ENCODE peak calls at places on chromosome 1, in nine cellular contexts. K, Q, M, E, S, N, P, U and L are unnamed samples. For H3K27me3, the result is how much of the 10 kb centered on the place peaks cover.

GRCh38 chr1:2816786-2817185 is 15.3 kb upstream of the TTC34 start:
- DNase-seq in E (no peak), N (no peak), P (no peak), U (no peak), M (no peak), Q (no peak), S (peak), K (no peak), L (no peak)

GRCh38 chr1:247551716-247552115 is 2.8 kb downstream of the GCSAML start:
- DNase-seq in Q (no peak), U (no peak), N (no peak), P (no peak), M (no peak), E (no peak), S (no peak), K (peak), L (no peak)

GRCh38 chr1:223707270-223708000 is 4.9 kb upstream of the CAPN2 start:
- DNase-seq in K (peak), S (peak), E (peak), P (peak), N (peak), Q (peak), U (no peak), M (no peak), L (no peak)

GRCh38 chr1:243903904-243904303 is 53.9 kb upstream of the AKT3 start:
- DNase-seq in N (no peak), Q (no peak), S (no peak), U (no peak), P (no peak), E (no peak), K (peak), M (no peak), L (no peak)

GRCh38 chr1:54836594-54836993 is 35.5 kb upstream of the TTC22 start:
- DNase-seq in S (no peak), U (no peak), K (no peak), N (no peak), E (no peak), Q (no peak), P (no peak), M (no peak), L (no peak)

GRCh38 chr1:57724535-57724934 is 300.7 kb upstream of the DAB1 start:
- DNase-seq in N (no peak), P (no peak), S (no peak), E (no peak), M (no peak), Q (no peak), K (no peak), U (no peak), L (no peak)

GRCh38 chr1:29883360-29883759 is 647.0 kb downstream of the PTPRU start:
- DNase-seq in Q (no peak), P (no peak), K (no peak), E (no peak), S (no peak), M (no peak), N (no peak), U (no peak), L (no peak)

GRCh38 chr1:28887418-28887834 is 26.9 kb upstream of the EPB41 start:
- DNase-seq in M (peak), P (no peak), Q (peak), S (peak), U (peak), E (peak), K (no peak), N (peak), L (peak)

GRCh38 chr1:6358144-6358624 is 35.4 kb downstream of the ACOT7 start:
- DNase-seq in Q (no peak), K (no peak), M (peak), U (no peak), P (no peak), E (no peak), N (no peak), S (no peak), L (no peak)

GRCh38 chr1:224205438-224205840 is 22.4 kb downstream of the DEGS1 start:
- DNase-seq in U (peak), K (peak), N (peak), Q (no peak), E (peak), P (no peak), S (no peak), M (no peak), L (no peak)

GRCh38 chr1:96049759-96050409 is 671.7 kb upstream of the PTBP2 start:
- DNase-seq in P (no peak), K (no peak), N (no peak), E (no peak), Q (no peak), M (no peak), S (no peak), U (no peak), L (no peak)

GRCh38 chr1:194268839-194269238 is 1082.4 kb upstream of the B3GALT2 start:
- DNase-seq in K (peak), N (no peak), Q (no peak), E (no peak), P (peak), U (no peak), M (peak), S (no peak), L (no peak)

GRCh38 chr1:173775578-173776196 is 48.8 kb upstream of the DARS2 start:
- DNase-seq in Q (no peak), U (no peak), K (no peak), M (no peak), E (no peak), S (no peak), N (no peak), P (no peak), L (no peak)

DNA sequence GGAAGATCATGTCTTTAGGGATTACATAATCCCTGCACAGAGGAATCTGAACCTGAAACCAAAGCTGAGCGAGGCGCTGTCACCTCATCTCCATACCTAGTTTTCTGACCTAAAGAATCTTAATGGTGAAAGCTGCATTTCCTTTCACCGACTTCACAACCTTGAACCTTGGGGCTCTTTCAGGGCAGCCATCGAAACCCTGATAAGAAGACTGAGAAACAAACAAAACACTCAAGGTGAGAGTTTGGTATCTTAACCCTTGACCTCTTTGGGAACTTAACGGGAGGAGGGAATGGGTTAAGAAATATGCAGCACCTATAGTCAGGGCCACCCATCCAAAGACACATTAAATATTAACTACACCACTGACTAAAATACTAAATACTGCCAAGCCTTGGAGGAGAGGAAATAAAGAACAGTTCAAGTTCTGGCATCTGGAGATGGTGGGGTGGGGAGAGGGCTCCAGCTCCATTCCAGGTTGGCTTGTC is 2.0 kb downstream of the C1orf116 start:
- DNase-seq in M (no peak), U (no peak), S (no peak), E (peak), P (no peak), N (no peak), Q (no peak), K (no peak), L (no peak)
- H3K4me3 ChIP-seq in M (no peak), U (no peak), S (no peak), E (no peak), P (no peak), N (no peak), Q (no peak), K (no peak), L (peak)

DNA sequence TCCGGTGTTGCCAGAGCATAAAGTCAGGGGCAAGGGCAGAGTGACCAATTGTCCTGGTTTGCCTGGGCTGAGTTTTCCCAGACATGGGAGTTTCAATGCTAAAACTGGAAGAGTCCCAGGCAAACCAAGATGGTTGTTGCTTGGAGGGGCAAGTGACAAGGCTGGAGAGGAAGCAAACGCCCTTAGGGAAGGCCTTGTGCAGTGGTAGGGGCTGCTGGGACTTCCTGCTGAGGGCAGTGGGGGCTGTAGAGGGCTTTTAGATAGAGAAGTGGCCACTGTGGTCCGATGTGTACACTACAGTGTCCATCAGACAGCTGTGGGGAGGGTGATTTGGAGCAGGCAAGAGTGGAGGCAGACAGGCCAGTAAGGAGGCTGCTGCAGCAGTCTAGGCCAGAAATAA is 7.0 kb upstream of the CELA2A start:
- DNase-seq in K (no peak), S (no peak), N (no peak), P (no peak), E (no peak), Q (no peak), M (no peak), U (no peak), L (no peak)
- H3K27me3 ChIP-seq in K (under half), S (under half), N (under half), P (under half), E (under half), Q (under half), M (under half), U (under half), L (under half)

GRCh38 chr1:47416319-47417128 is 439 bp downstream of the FOXE3 start:
- DNase-seq in Q (no peak), N (no peak), M (peak), P (no peak), E (no peak), K (no peak), S (no peak), U (no peak), L (peak)
- H3K4me3 ChIP-seq in Q (no peak), N (no peak), M (peak), P (peak), E (no peak), K (peak), S (no peak), U (no peak), L (peak)

GRCh38 chr1:204494281-204495077 is at the start of gene PIK3C2B:
- DNase-seq in E (peak), M (peak), P (peak), K (peak), U (peak), S (peak), Q (peak), N (peak), L (peak)

GRCh38 chr1:204495078-204495753 is 611 bp upstream of the PIK3C2B start:
- DNase-seq in S (no peak), E (no peak), N (no peak), U (no peak), K (no peak), M (peak), P (no peak), Q (no peak), L (no peak)

GRCh38 chr1:204493882-204494280 is 724 bp downstream of the PIK3C2B start:
- DNase-seq in Q (peak), U (peak), S (peak), N (peak), E (peak), P (no peak), K (peak), M (peak), L (no peak)

GRCh38 chr1:204491653-204492052 is 3.0 kb downstream of the PIK3C2B start:
- DNase-seq in S (no peak), U (no peak), M (no peak), N (no peak), P (no peak), E (no peak), Q (no peak), K (no peak), L (no peak)

DNA sequence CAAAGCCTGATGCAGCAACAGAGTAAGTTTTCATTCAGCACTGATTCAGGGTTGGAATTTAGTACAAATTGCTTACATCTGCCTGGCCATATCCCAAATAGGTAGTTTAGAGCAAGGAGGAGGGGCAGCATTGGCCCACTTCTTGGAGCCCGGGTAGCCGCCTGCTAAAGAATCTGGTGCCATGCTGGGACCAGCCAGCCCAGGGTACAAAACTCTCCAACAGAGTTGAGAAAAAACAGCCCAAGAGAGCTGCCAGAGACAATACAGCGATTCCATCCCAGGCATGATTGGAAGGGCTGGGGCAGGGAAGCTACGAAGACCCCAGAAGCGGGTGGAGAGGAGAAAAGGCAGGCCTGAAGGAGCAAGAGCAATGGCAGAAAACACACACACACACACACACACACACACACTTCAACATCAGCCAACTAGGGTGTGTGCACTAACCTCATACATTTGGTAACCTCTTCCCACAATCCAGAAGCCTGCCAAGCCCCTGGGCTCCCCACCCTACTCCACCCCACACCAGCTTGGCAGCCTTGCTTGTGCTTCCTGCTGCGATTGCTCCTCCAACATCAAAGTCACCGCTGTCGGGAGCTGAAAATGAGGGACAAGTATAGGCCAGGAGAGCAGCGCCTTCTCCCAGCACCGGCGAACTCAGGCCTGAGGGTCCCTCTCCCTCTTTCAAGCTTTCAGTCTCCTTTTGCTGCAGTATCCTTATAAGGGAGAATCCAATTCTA is 1.3 kb downstream of the PIK3C2B start:
- DNase-seq in E (peak), U (no peak), N (peak), S (peak), Q (peak), P (no peak), K (peak), M (peak), L (peak)
- H3K27me3 ChIP-seq in E (under half), U (under half), N (under half), S (under half), Q (under half), P (under half), K (under half), M (under half), L (under half)

DNA sequence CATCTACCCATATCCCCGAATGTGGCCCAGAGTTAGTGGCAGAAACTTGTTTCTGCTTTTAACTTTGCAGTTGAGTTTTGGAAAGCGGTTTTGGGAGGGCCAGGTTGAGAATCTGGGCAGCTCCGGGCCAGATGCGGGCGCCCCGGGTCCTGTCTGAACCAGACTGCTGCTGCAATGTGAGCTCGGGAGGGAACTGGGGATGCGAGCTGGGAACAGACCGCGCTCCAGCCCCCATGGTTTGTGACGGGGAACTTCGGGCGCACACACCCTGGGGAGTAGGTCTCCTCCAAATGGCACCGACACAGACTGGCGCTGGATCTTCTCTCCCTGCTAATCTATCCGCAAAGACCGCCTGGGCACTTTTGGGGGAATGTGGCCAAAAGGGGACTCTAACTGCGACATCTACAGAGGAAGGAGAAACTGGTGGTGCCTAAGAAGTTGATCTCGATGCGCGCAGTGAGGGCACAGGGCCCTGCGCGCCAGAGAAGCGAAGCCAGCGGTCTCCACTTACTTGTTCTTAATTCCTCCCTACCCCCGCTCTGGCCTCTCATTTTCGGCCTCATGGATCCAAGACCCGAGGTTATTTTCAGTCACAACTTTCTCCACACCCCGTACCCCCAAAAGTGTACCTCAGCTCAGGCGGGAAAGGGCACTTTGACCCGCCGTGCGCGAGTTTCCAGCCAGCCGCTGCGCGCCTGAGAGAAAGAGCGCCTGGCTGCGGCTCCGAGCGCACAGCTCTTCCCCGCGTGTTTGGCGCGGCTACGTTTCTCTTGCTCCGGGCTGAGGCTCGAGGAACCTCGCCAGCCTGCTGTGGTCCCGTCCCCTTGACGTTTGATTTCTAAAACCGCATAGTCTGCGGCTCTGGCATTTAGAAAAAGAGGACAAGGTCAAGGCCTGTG is 411.0 kb upstream of the ESRRG start:
- DNase-seq in S (no peak), N (no peak), M (peak), U (no peak), K (peak), E (no peak), P (no peak), Q (no peak), L (no peak)
- H3K4me3 ChIP-seq in S (no peak), N (peak), M (peak), U (no peak), K (peak), E (no peak), P (no peak), Q (peak), L (peak)